ENCODE peak calls at places on chromosomes 3 and 15, in eight cellular contexts. B is RWPE2; N is SJSA1; M is stimulated activated CD8-positive, alpha-beta memory T cell treated with anti-CD3 and anti-CD28 coated beads, Interleukin-15, amount 100 ng/mL, for 4 hours; L is effector CD8-positive, alpha-beta T cell; T is A549; Y is thoracic aorta; C is NCI-H2029 treated with DMSO at 0.1 percent for 48 hours. K is an unnamed sample.

GRCh38 chr15:69088300-69088965 is 72.0 kb upstream of the GLCE start:
- DNase-seq in C (no peak), L (no peak), Y (no peak), T (no peak), M (no peak), B (no peak), N (no peak), K (no peak)

GRCh38 chr3:181695661-181696491 is 15.8 kb upstream of the SOX2 start:
- DNase-seq in T (no peak), M (no peak), B (no peak), Y (no peak), L (no peak), C (no peak), N (no peak), K (no peak)

GRCh38 chr3:194976813-194977322 is 291.2 kb downstream of the FAM43A start:
- DNase-seq in M (no peak), N (no peak), C (no peak), L (no peak), T (no peak), B (no peak), Y (no peak), K (no peak)

GRCh38 chr3:2206536-2206935 is 107.9 kb downstream of the CNTN4 start:
- DNase-seq in Y (no peak), C (no peak), L (no peak), N (no peak), T (no peak), M (no peak), B (no peak), K (no peak)

GRCh38 chr3:23611737-23612295 is 193.9 kb upstream of the UBE2E1 start:
- DNase-seq in L (no peak), T (no peak), M (no peak), N (peak), B (no peak), Y (peak), C (peak), K (no peak)

GRCh38 chr15:89383635-89384604 is 49.3 kb upstream of the POLG start:
- DNase-seq in L (no peak), T (peak), B (peak), M (no peak), C (peak), N (no peak), Y (no peak), K (peak)

GRCh38 chr15:68271854-68272471 is 5.6 kb upstream of the FEM1B start:
- DNase-seq in T (peak), M (no peak), Y (no peak), L (no peak), B (peak), C (no peak), N (peak), K (no peak)

GRCh38 chr3:166372571-166373106 is 535.4 kb upstream of the BCHE start:
- DNase-seq in T (no peak), M (no peak), N (no peak), Y (no peak), B (no peak), C (no peak), L (no peak), K (no peak)

GRCh38 chr15:75195122-75195765 is 6.4 kb upstream of the C15orf39 start:
- DNase-seq in Y (no peak), L (no peak), C (peak), T (no peak), N (no peak), B (peak), M (no peak), K (peak)

GRCh38 chr3:139677341-139678155 is at the start of gene NMNAT3:
- DNase-seq in T (peak), Y (peak), L (peak), N (peak), B (peak), C (peak), M (peak), K (no peak)

GRCh38 chr15:42772126-42772525 is 35.2 kb upstream of the CDAN1 start:
- DNase-seq in B (no peak), N (no peak), L (no peak), M (no peak), Y (no peak), T (no peak), C (no peak), K (no peak)

GRCh38 chr3:143339451-143339850 is 219.9 kb downstream of the CHST2 start:
- DNase-seq in C (no peak), Y (no peak), N (no peak), B (no peak), M (no peak), L (no peak), T (no peak), K (no peak)

GRCh38 chr15:69478259-69478687 is 25.7 kb downstream of the RPLP1 start:
- DNase-seq in Y (no peak), T (peak), M (no peak), B (peak), N (peak), L (peak), C (peak), K (peak)

GRCh38 chr3:185527364-185527763 is 25.0 kb downstream of the LIPH start:
- DNase-seq in B (no peak), M (no peak), L (no peak), Y (no peak), T (peak), C (no peak), N (no peak), K (no peak)

GRCh38 chr3:126378341-126378751 is 16.4 kb upstream of the CFAP100 start:
- DNase-seq in Y (no peak), L (no peak), T (no peak), M (no peak), N (no peak), C (no peak), B (peak), K (no peak)

GRCh38 chr3:173066044-173066679 is 74.9 kb downstream of the SPATA16 start:
- DNase-seq in N (peak), L (no peak), Y (no peak), B (no peak), M (no peak), T (no peak), C (no peak), K (peak)

GRCh38 chr3:105899528-105899927 is 30.7 kb upstream of the CBLB start:
- DNase-seq in M (no peak), B (no peak), T (peak), L (no peak), C (no peak), Y (no peak), N (no peak), K (no peak)

GRCh38 chr15:27776501-27776900 is 322.6 kb downstream of the OCA2 start:
- DNase-seq in C (no peak), Y (no peak), L (no peak), T (no peak), N (no peak), B (no peak), M (no peak), K (no peak)

GRCh38 chr15:28005004-28005527 is 94.0 kb downstream of the OCA2 start:
- DNase-seq in M (no peak), C (no peak), Y (no peak), L (no peak), N (no peak), B (no peak), T (no peak), K (no peak)

GRCh38 chr3:183698318-183698731 is 728 bp downstream of the YEATS2 start:
- DNase-seq in T (peak), B (no peak), Y (no peak), N (peak), C (no peak), L (no peak), M (no peak), K (no peak)

GRCh38 chr3:135929670-135930069 is 35.9 kb upstream of the PPP2R3A start:
- DNase-seq in T (no peak), L (no peak), C (no peak), N (no peak), Y (no peak), M (no peak), B (no peak), K (no peak)

GRCh38 chr3:38651153-38651789 is 1.8 kb upstream of the SCN5A start:
- DNase-seq in T (peak), C (peak), B (no peak), N (peak), M (peak), Y (no peak), L (peak), K (peak)

GRCh38 chr3:159795776-159796175 is 192.9 kb upstream of the IL12A start:
- DNase-seq in M (no peak), L (no peak), T (no peak), C (no peak), Y (no peak), N (no peak), B (no peak), K (no peak)

GRCh38 chr3:111392911-111393351 is 149.1 kb upstream of the CD96 start:
- DNase-seq in C (no peak), N (no peak), T (peak), M (peak), B (no peak), Y (no peak), L (no peak), K (peak)

GRCh38 chr3:51390186-51390585 is 899 bp upstream of the RBM15B start:
- DNase-seq in M (no peak), N (no peak), C (no peak), L (no peak), T (no peak), B (no peak), Y (no peak), K (no peak)

GRCh38 chr3:152828075-152828840 is 6.7 kb upstream of the P2RY1 start:
- DNase-seq in M (no peak), T (no peak), N (no peak), B (no peak), C (no peak), Y (no peak), L (no peak), K (no peak)

GRCh38 chr3:39317571-39318169 is 11.8 kb upstream of the CCR8 start:
- DNase-seq in Y (no peak), L (no peak), N (no peak), M (no peak), T (peak), B (no peak), C (no peak), K (no peak)

GRCh38 chr3:191383104-191383503 is 52.8 kb upstream of the UTS2B start:
- DNase-seq in Y (no peak), M (no peak), N (no peak), T (no peak), L (no peak), C (no peak), B (no peak), K (no peak)

GRCh38 chr3:129622933-129623332 is 16.5 kb upstream of the PLXND1 start:
- DNase-seq in C (no peak), Y (no peak), L (no peak), N (no peak), B (no peak), M (no peak), T (no peak), K (no peak)

GRCh38 chr15:94075349-94075748 is 156.0 kb upstream of the MCTP2 start:
- DNase-seq in C (no peak), T (no peak), L (no peak), N (no peak), Y (no peak), M (no peak), B (no peak), K (peak)

GRCh38 chr3:144051211-144051610 is 79.6 kb downstream of the DIPK2A start:
- DNase-seq in T (no peak), Y (no peak), M (no peak), N (no peak), B (no peak), L (no peak), C (no peak), K (no peak)

GRCh38 chr3:8650583-8651416 is 6.2 kb upstream of the SSUH2 start:
- DNase-seq in M (no peak), N (no peak), B (no peak), C (no peak), Y (no peak), L (no peak), T (no peak), K (no peak)

GRCh38 chr3:87270908-87271727 is 5.3 kb downstream of the POU1F1 start:
- DNase-seq in Y (no peak), T (no peak), B (no peak), M (no peak), L (no peak), N (no peak), C (no peak), K (no peak)

GRCh38 chr3:138774529-138775253 is 60.0 kb downstream of the PIK3CB start:
- DNase-seq in M (no peak), T (peak), Y (peak), N (peak), B (peak), L (no peak), C (peak), K (peak)

GRCh38 chr15:30953731-30954378 is 37.6 kb downstream of the MTMR10 start:
- DNase-seq in M (no peak), T (peak), C (no peak), L (no peak), N (peak), Y (no peak), B (peak), K (no peak)

GRCh38 chr3:42505849-42506410 is 3.5 kb downstream of the VIPR1 start:
- DNase-seq in Y (no peak), C (no peak), B (peak), T (no peak), N (no peak), M (no peak), L (no peak), K (no peak)

K was measured in NCI-H1694 treated with DMSO at 0.1 percent for 48 hours.